ENCODE peak calls at places on chromosomes 13 and 19, in four cellular contexts. L is ELR, P is NCI-H524, Y is HCEC 1CT. V is an unnamed sample.

GRCh38 chr13:113644800-113645199 is 13.2 kb downstream of the ATP4B start:
- DNase-seq in L (no peak), P (no peak), Y (no peak), V (no peak)

GRCh38 chr13:100983111-100983510 is 308.5 kb upstream of the TMTC4 start:
- DNase-seq in L (no peak), P (no peak), Y (no peak), V (no peak)

GRCh38 chr19:58150328-58150921 is at the start of gene ZNF329:
- DNase-seq in L (peak), P (peak), Y (peak), V (peak)

GRCh38 chr13:108769213-108770070 is 140.0 kb downstream of the MYO16 start:
- DNase-seq in L (no peak), P (no peak), Y (no peak), V (no peak)

GRCh38 chr19:29831686-29832085 is 19.9 kb downstream of the CCNE1 start:
- DNase-seq in L (peak), P (no peak), Y (no peak), V (no peak)

GRCh38 chr19:32627714-32628253 is 46.8 kb downstream of the PDCD5 start:
- DNase-seq in L (no peak), P (no peak), Y (no peak), V (no peak)

GRCh38 chr13:40515702-40516101 is 150.7 kb downstream of the FOXO1 start:
- DNase-seq in L (no peak), P (no peak), Y (no peak), V (peak)

GRCh38 chr19:40633207-40633606 is 32.0 kb downstream of the LTBP4 start:
- DNase-seq in L (peak), P (no peak), Y (peak), V (no peak)

GRCh38 chr19:40700083-40700482 is 9.6 kb upstream of the NUMBL start:
- DNase-seq in L (no peak), P (no peak), Y (no peak), V (no peak)

GRCh38 chr19:28932446-28932845 is 280.5 kb downstream of the UQCRFS1 start:
- DNase-seq in L (no peak), P (no peak), Y (no peak), V (no peak)

V was measured in dermis blood vessel endothelial cell.